ENCODE peak calls at places on chromosomes 12 and 14, in five cellular contexts. H is dorsolateral prefrontal cortex, E is AG04450, L is Peyer's patch, W is SK-N-SH. K is an unnamed sample.
A peak's percentile ranks its signal among the peaks of the same experiment; 100 is the strongest.

GRCh38 chr12:51392556-51393237 is 1.5 kb upstream of the GALNT6 start:
- DNase-seq in E (no peak), W (no peak), L (no peak), H (no peak), K (no peak)

GRCh38 chr12:126966498-126966897 is 1300.5 kb upstream of the TMEM132C start:
- DNase-seq in E (no peak), L (no peak), H (no peak), W (no peak), K (no peak)

GRCh38 chr12:79546461-79547043 is 144.2 kb downstream of the PAWR start:
- DNase-seq in W (no peak), E (no peak), L (no peak), H (no peak), K (peak; percentile 7)

GRCh38 chr12:95522692-95523091 is 28.6 kb downstream of the USP44 start:
- DNase-seq in E (no peak), W (no peak), H (no peak), L (no peak), K (no peak)

GRCh38 chr14:103130965-103131364 is 7.7 kb downstream of the TNFAIP2 start:
- DNase-seq in L (peak; percentile 25), W (peak; percentile 87), E (peak; percentile 44), H (no peak), K (no peak)

GRCh38 chr12:76554411-76555225 is 5.0 kb downstream of the OSBPL8 start:
- DNase-seq in L (no peak), W (peak; percentile 10), H (no peak), E (no peak), K (no peak)

GRCh38 chr12:91604897-91605296 is 422.3 kb upstream of the DCN start:
- DNase-seq in L (no peak), W (no peak), H (no peak), E (no peak), K (no peak)

GRCh38 chr12:130581782-130582181 is 134.3 kb downstream of the RIMBP2 start:
- DNase-seq in H (no peak), E (no peak), L (no peak), W (no peak), K (no peak)

GRCh38 chr14:95901014-95901413 is 24.4 kb downstream of the TUNAR start:
- DNase-seq in H (no peak), L (no peak), W (no peak), E (no peak), K (no peak)

GRCh38 chr14:52923902-52924575 is 26.8 kb downstream of the FERMT2 start:
- DNase-seq in W (no peak), E (no peak), H (no peak), L (no peak), K (no peak)

GRCh38 chr14:61396694-61397093 is 75.3 kb downstream of the PRKCH start:
- DNase-seq in W (no peak), H (no peak), L (no peak), E (no peak), K (no peak)

DNA sequence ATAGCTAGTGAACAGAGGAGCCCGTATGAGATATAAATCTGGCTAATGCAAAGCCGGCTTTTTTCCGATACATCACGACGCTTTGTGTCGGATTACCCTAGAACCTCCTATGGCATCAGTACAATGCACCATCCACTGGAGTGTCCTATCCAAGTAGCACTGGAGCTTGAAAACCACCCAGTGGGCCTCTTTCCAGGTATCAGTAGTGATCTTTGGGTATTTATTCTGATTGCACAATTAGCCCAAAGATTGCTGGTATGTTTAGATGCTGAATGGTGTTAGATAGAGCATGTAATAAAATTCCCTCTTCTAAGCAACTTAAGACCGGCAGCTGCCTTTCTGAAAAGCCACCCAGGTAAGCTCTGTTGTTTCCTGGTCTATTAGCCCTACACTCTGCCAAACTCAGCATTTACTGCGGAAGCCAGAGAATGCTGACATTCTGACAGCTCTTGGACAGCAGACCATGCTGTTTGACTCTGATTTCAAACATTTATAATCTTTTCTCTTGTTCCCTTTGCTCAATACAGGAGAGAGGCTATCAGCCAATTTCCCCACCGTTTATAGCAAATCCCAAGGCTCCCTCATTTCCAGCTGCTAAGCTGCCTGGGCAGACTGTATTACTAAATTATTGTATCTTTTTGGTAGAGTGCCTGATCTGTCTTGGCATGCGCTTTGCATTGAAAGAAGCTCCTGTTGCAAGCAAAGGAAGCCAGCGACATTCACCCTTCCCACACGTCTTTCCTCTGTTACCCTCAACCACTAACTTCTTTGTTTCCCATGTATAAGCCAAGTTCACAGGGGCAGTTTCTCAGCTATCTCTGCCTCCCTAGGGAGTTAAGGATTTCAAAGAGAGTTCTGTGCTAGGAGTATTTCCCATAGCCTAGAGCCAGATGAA is 388.3 kb upstream of the GARIN6 start:
- DNase-seq in W (no peak), E (no peak), H (peak; percentile 65), L (no peak), K (peak; percentile 6)
- H3K4me3 ChIP-seq in W (no peak overlapping the region), E (no peak overlapping the region), H (no peak overlapping the region), L (no peak overlapping the region), K (no peak overlapping the region)

GRCh38 chr12:114405199-114405448 is 820 bp downstream of the TBX5 start:
- DNase-seq in E (no peak), W (no peak), H (no peak), L (no peak), K (no peak)
- H3K4me3 ChIP-seq in E (peak overlapping the region; percentile 83), W (no peak overlapping the region), H (peak overlapping the region; percentile 19), L (no peak overlapping the region), K (peak overlapping the region; percentile 97)

DNA sequence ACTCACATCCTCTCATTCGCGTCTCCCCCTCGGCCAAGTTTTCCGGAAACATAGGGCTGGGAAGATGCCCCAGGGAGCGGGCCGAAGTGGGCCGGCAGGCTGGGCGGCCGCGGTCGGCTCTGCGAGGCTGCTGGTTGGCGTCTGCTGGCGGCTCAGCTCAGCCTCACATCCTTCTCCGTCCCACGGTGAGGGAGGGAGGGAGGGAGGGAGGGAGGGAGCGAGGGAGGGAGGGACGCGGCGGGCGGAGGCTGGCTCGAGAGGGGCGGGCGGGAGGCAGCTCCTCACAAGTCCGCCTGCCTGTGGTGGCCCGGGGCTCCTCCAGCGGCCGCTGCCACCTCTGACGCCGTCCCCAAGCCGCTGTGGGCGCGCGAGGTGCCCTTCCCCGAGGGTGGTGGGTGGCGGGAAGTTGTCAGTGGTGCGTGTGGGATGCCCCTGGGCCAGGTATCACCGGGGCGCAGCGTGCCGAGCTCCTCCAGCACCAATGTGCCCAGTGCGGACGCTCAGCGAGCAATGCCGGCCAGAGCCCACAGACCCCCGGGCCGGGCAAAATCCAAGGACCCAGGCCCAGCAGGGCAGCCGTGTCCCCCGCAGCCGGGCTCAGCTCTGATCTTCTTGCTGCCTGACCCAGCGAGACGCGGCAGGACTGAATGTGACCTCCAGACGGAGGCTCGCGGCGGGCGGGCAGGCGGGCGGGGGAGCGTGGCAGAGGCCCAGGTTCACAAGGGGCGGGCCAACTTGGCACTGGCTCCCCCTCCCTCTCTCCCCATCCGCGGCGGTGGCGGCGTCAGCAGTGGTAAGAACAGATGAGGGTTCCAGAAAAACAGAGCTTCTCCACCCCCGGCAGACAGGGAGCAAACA is 94.0 kb downstream of the RFLNA start:
- DNase-seq in E (peak; percentile 63), W (peak; percentile 93), L (peak; percentile 91), H (peak; percentile 94), K (peak; percentile 84)
- H3K4me3 ChIP-seq in E (peak overlapping the region; percentile 85), W (peak overlapping the region; percentile 91), L (peak overlapping the region; percentile 46), H (peak overlapping the region; percentile 61), K (peak overlapping the region; percentile 9)

GRCh38 chr12:89453121-89453520 is 71.5 kb downstream of the GALNT4 start:
- DNase-seq in H (no peak), L (no peak), W (no peak), E (no peak), K (no peak)

GRCh38 chr12:89451876-89452275 is 72.7 kb downstream of the GALNT4 start:
- DNase-seq in W (no peak), L (no peak), H (no peak), E (peak; percentile 60), K (peak; percentile 90)

GRCh38 chr12:89450922-89451321 is 73.7 kb downstream of the GALNT4 start:
- DNase-seq in E (peak; percentile 55), H (no peak), L (no peak), W (no peak), K (peak; percentile 89)

GRCh38 chr12:89454080-89454848 is 70.3 kb downstream of the GALNT4 start:
- DNase-seq in W (no peak), H (no peak), E (no peak), L (no peak), K (peak; percentile 43)

DNA sequence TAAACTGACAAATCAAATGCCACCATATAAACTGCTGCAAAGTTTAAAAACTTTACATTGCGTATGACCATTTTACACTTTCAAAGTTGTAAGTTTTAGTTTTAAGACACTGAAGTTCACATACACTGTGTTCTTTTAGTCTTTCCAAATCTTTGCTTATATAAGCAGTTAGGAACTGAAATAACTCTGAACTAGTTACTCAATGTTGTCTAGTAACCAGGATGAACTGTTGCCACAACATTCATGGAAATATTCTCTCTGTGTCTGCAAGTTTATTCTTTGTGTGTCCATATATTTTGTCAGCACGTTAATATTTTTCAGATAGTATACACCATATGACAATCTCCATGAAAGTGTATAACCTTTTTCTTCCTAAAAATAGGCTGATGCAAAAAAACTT is 71.0 kb downstream of the GALNT4 start:
- DNase-seq in L (no peak), E (peak; percentile 46), H (no peak), W (no peak), K (peak; percentile 86)
- H3K4me3 ChIP-seq in L (no peak overlapping the region), E (no peak overlapping the region), H (no peak overlapping the region), W (no peak overlapping the region), K (no peak overlapping the region)

GRCh38 chr14:22282429-22282828 is 306.6 kb downstream of the DAD1 start:
- DNase-seq in W (no peak), H (no peak), L (no peak), E (no peak), K (no peak)
- H3K4me3 ChIP-seq in W (no peak overlapping the region), H (no peak overlapping the region), L (no peak overlapping the region), E (no peak overlapping the region), K (no peak overlapping the region)

DNA sequence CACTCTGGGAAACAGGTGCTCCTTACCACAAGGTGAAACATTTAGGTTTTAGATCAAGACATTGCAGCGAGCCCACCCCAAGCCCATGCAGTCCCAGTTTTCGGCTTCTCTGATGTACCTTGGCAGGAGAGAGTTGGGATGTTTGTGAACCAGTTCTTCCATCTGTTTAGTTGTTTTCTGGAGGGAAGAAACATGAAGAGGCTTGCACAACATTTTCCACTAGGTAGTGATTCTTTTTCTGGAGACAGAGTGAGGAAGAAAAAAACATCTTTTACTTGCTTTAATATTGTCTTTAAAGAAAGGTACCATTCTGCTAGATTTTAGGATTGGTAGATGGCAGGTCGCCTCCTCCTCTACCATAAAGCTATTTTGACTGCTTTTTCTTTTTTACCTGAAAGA is 1.8 kb downstream of the LGR5 start:
- DNase-seq in W (no peak), L (no peak), H (no peak), E (no peak), K (no peak)
- H3K4me3 ChIP-seq in W (peak overlapping the region; percentile 57), L (no peak overlapping the region), H (peak overlapping the region; percentile 76), E (no peak overlapping the region), K (no peak overlapping the region)

DNA sequence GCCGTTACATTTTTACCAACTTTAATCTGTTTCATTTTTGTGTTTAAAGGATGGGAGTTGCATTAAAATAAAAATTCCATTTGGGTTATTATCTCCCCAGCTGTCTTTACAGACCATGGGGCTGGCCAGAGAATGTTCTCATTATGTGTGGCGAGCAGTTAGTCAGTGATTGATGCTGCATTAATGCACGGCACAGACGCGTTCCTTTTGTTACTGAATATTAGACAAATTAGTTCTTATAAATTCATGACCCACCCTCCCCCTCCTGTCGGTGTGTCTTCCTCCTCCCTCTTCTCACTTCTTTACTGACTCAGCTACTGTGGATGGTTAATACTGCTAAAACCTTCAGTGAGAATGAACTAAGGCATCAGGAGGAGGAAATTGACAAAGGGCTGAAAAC is 157.0 kb downstream of the PDZRN4 start:
- DNase-seq in E (no peak), H (no peak), W (no peak), L (no peak), K (no peak)
- H3K4me3 ChIP-seq in E (no peak overlapping the region), H (peak overlapping the region; percentile 28), W (no peak overlapping the region), L (no peak overlapping the region), K (no peak overlapping the region)